ENCODE peak calls at places on chromosomes 12 and 14, in eight cellular contexts. One of them, this sample, is unnamed.

GRCh38 chr12:68236421-68237059 is 10.9 kb upstream of the IL26 start:
- DNase-seq in progenitor cell of endocrine pancreas: no peak
- DNase-seq in EL: peak; percentile 25
- DNase-seq in psoas muscle: no peak
- DNase-seq in LHCN-M2: peak; percentile 73
- DNase-seq in Daoy: peak; percentile 66
- DNase-seq in HT1080: peak; percentile 54
- DNase-seq in AG08395: no peak
- DNase-seq in this sample: no peak

GRCh38 chr12:104620761-104621531 is 164.2 kb downstream of the CHST11 start:
- DNase-seq in progenitor cell of endocrine pancreas: no peak
- DNase-seq in EL: no peak
- DNase-seq in psoas muscle: no peak
- DNase-seq in LHCN-M2: no peak
- DNase-seq in Daoy: no peak
- DNase-seq in HT1080: no peak
- DNase-seq in AG08395: no peak
- DNase-seq in this sample: no peak

GRCh38 chr12:79687711-79688270 is 3.0 kb downstream of the PAWR start:
- DNase-seq in progenitor cell of endocrine pancreas: no peak
- DNase-seq in EL: no peak
- DNase-seq in psoas muscle: no peak
- DNase-seq in LHCN-M2: no peak
- DNase-seq in Daoy: no peak
- DNase-seq in HT1080: peak; percentile 25
- DNase-seq in AG08395: no peak
- DNase-seq in this sample: no peak

GRCh38 chr14:61536661-61537566 is 158.4 kb upstream of the HIF1A start:
- DNase-seq in progenitor cell of endocrine pancreas: no peak
- DNase-seq in EL: no peak
- DNase-seq in psoas muscle: no peak
- DNase-seq in LHCN-M2: no peak
- DNase-seq in Daoy: no peak
- DNase-seq in HT1080: no peak
- DNase-seq in AG08395: no peak
- DNase-seq in this sample: no peak

GRCh38 chr14:65156568-65157366 is 54.5 kb upstream of the MAX start:
- DNase-seq in progenitor cell of endocrine pancreas: no peak
- DNase-seq in EL: peak; percentile 88
- DNase-seq in psoas muscle: peak; percentile 71
- DNase-seq in LHCN-M2: peak; percentile 91
- DNase-seq in Daoy: peak; percentile 51
- DNase-seq in HT1080: peak; percentile 60
- DNase-seq in AG08395: peak; percentile 88
- DNase-seq in this sample: no peak

GRCh38 chr12:96401061-96401871 is 1.0 kb upstream of the CDK17 start:
- DNase-seq in progenitor cell of endocrine pancreas: no peak
- DNase-seq in EL: peak; percentile 85
- DNase-seq in psoas muscle: no peak
- DNase-seq in LHCN-M2: peak; percentile 91
- DNase-seq in Daoy: peak; percentile 39
- DNase-seq in HT1080: peak; percentile 87
- DNase-seq in AG08395: peak; percentile 74
- DNase-seq in this sample: peak; percentile 78

GRCh38 chr12:127169321-127170270 is 1097.4 kb upstream of the TMEM132C start:
- DNase-seq in progenitor cell of endocrine pancreas: no peak
- DNase-seq in EL: peak; percentile 41
- DNase-seq in psoas muscle: no peak
- DNase-seq in LHCN-M2: peak; percentile 32
- DNase-seq in Daoy: peak; percentile 55
- DNase-seq in HT1080: no peak
- DNase-seq in AG08395: peak; percentile 70
- DNase-seq in this sample: no peak

GRCh38 chr12:509494-509893 is 49.8 kb downstream of the B4GALNT3 start:
- DNase-seq in progenitor cell of endocrine pancreas: no peak
- DNase-seq in EL: peak; percentile 62
- DNase-seq in psoas muscle: no peak
- DNase-seq in LHCN-M2: no peak
- DNase-seq in Daoy: peak; percentile 84
- DNase-seq in HT1080: peak; percentile 86
- DNase-seq in AG08395: no peak
- DNase-seq in this sample: no peak

GRCh38 chr12:3630621-3631271 is 122.2 kb downstream of the CRACR2A start:
- DNase-seq in progenitor cell of endocrine pancreas: no peak
- DNase-seq in EL: no peak
- DNase-seq in psoas muscle: no peak
- DNase-seq in LHCN-M2: no peak
- DNase-seq in Daoy: no peak
- DNase-seq in HT1080: no peak
- DNase-seq in AG08395: no peak
- DNase-seq in this sample: no peak

GRCh38 chr12:3231399-3231876 is 154.3 kb downstream of the TSPAN9 start:
- DNase-seq in progenitor cell of endocrine pancreas: no peak
- DNase-seq in EL: no peak
- DNase-seq in psoas muscle: peak; percentile 71
- DNase-seq in LHCN-M2: peak; percentile 62
- DNase-seq in Daoy: peak; percentile 50
- DNase-seq in HT1080: no peak
- DNase-seq in AG08395: no peak
- DNase-seq in this sample: no peak

GRCh38 chr14:92560106-92560865 is 46.7 kb downstream of the RIN3 start:
- DNase-seq in progenitor cell of endocrine pancreas: no peak
- DNase-seq in EL: no peak
- DNase-seq in psoas muscle: no peak
- DNase-seq in LHCN-M2: no peak
- DNase-seq in Daoy: peak; percentile 34
- DNase-seq in HT1080: no peak
- DNase-seq in AG08395: no peak
- DNase-seq in this sample: no peak

GRCh38 chr14:95464103-95464502 is 52.3 kb downstream of the SYNE3 start:
- DNase-seq in progenitor cell of endocrine pancreas: no peak
- DNase-seq in EL: no peak
- DNase-seq in psoas muscle: no peak
- DNase-seq in LHCN-M2: no peak
- DNase-seq in Daoy: no peak
- DNase-seq in HT1080: no peak
- DNase-seq in AG08395: no peak
- DNase-seq in this sample: no peak

This sample was measured in HuH-7.5.